ENCODE peak calls at places on chromosomes 12 and 14, in five cellular contexts. One of them, this sample, is unnamed.

GRCh38 chr12:108881953-108882352 is 2.1 kb downstream of the DAO start:
- DNase-seq in endothelial cell of umbilical vein: no peak
- DNase-seq in small intestine: no peak
- DNase-seq in SJCRH30: no peak
- DNase-seq in CD4-positive, CD25-positive, alpha-beta regulatory T cell: no peak
- DNase-seq in this sample: peak; percentile 57

GRCh38 chr14:20508367-20508766 is 3.0 kb downstream of the RNASE10 start:
- DNase-seq in endothelial cell of umbilical vein: no peak
- DNase-seq in small intestine: no peak
- DNase-seq in SJCRH30: no peak
- DNase-seq in CD4-positive, CD25-positive, alpha-beta regulatory T cell: no peak
- DNase-seq in this sample: no peak

GRCh38 chr12:124757329-124757728 is 106.3 kb downstream of the SCARB1 start:
- DNase-seq in endothelial cell of umbilical vein: no peak
- DNase-seq in small intestine: no peak
- DNase-seq in SJCRH30: no peak
- DNase-seq in CD4-positive, CD25-positive, alpha-beta regulatory T cell: no peak
- DNase-seq in this sample: no peak

GRCh38 chr12:75334384-75335030 is at the start of gene GLIPR1L1:
- DNase-seq in endothelial cell of umbilical vein: peak; percentile 88
- DNase-seq in small intestine: peak; percentile 80
- DNase-seq in SJCRH30: peak; percentile 36
- DNase-seq in CD4-positive, CD25-positive, alpha-beta regulatory T cell: peak; percentile 84
- DNase-seq in this sample: peak; percentile 6

GRCh38 chr14:31508140-31508539 is 20.3 kb upstream of the GPR33 start:
- DNase-seq in endothelial cell of umbilical vein: no peak
- DNase-seq in small intestine: no peak
- DNase-seq in SJCRH30: no peak
- DNase-seq in CD4-positive, CD25-positive, alpha-beta regulatory T cell: no peak
- DNase-seq in this sample: no peak

GRCh38 chr12:52925717-52926595 is 21.1 kb upstream of the KRT8 start:
- DNase-seq in endothelial cell of umbilical vein: no peak
- DNase-seq in small intestine: peak; percentile 98
- DNase-seq in SJCRH30: no peak
- DNase-seq in CD4-positive, CD25-positive, alpha-beta regulatory T cell: no peak
- DNase-seq in this sample: no peak

GRCh38 chr12:99911967-99912366 is 72.8 kb downstream of the ANKS1B start:
- DNase-seq in endothelial cell of umbilical vein: no peak
- DNase-seq in small intestine: no peak
- DNase-seq in SJCRH30: no peak
- DNase-seq in CD4-positive, CD25-positive, alpha-beta regulatory T cell: no peak
- DNase-seq in this sample: no peak

GRCh38 chr12:57896437-57897201 is 44.7 kb upstream of the ATP23 start:
- DNase-seq in endothelial cell of umbilical vein: peak; percentile 75
- DNase-seq in small intestine: peak; percentile 47
- DNase-seq in SJCRH30: peak; percentile 58
- DNase-seq in CD4-positive, CD25-positive, alpha-beta regulatory T cell: peak; percentile 15
- DNase-seq in this sample: no peak

GRCh38 chr14:56996721-56997399 is 186.6 kb upstream of the OTX2 start:
- DNase-seq in endothelial cell of umbilical vein: no peak
- DNase-seq in small intestine: no peak
- DNase-seq in SJCRH30: no peak
- DNase-seq in CD4-positive, CD25-positive, alpha-beta regulatory T cell: no peak
- DNase-seq in this sample: no peak

GRCh38 chr12:92690601-92691000 is 12.2 kb upstream of the PLEKHG7 start:
- DNase-seq in endothelial cell of umbilical vein: peak; percentile 56
- DNase-seq in small intestine: no peak
- DNase-seq in SJCRH30: no peak
- DNase-seq in CD4-positive, CD25-positive, alpha-beta regulatory T cell: no peak
- DNase-seq in this sample: no peak

GRCh38 chr12:96352161-96352835 is 47.9 kb downstream of the CDK17 start:
- DNase-seq in endothelial cell of umbilical vein: no peak
- DNase-seq in small intestine: no peak
- DNase-seq in SJCRH30: peak; percentile 50
- DNase-seq in CD4-positive, CD25-positive, alpha-beta regulatory T cell: no peak
- DNase-seq in this sample: no peak

GRCh38 chr12:105192624-105193225 is 43.2 kb downstream of the APPL2 start:
- DNase-seq in endothelial cell of umbilical vein: no peak
- DNase-seq in small intestine: no peak
- DNase-seq in SJCRH30: no peak
- DNase-seq in CD4-positive, CD25-positive, alpha-beta regulatory T cell: no peak
- DNase-seq in this sample: no peak

GRCh38 chr12:105190530-105190929 is 45.4 kb downstream of the APPL2 start:
- DNase-seq in endothelial cell of umbilical vein: no peak
- DNase-seq in small intestine: no peak
- DNase-seq in SJCRH30: no peak
- DNase-seq in CD4-positive, CD25-positive, alpha-beta regulatory T cell: no peak
- DNase-seq in this sample: no peak

GRCh38 chr12:105194947-105195346 is 41.0 kb downstream of the APPL2 start:
- DNase-seq in endothelial cell of umbilical vein: no peak
- DNase-seq in small intestine: no peak
- DNase-seq in SJCRH30: no peak
- DNase-seq in CD4-positive, CD25-positive, alpha-beta regulatory T cell: no peak
- DNase-seq in this sample: no peak

GRCh38 chr12:105189293-105189692 is 46.7 kb downstream of the APPL2 start:
- DNase-seq in endothelial cell of umbilical vein: no peak
- DNase-seq in small intestine: no peak
- DNase-seq in SJCRH30: no peak
- DNase-seq in CD4-positive, CD25-positive, alpha-beta regulatory T cell: no peak
- DNase-seq in this sample: no peak
- H3K27ac ChIP-seq in endothelial cell of umbilical vein: no peak overlapping the region
- H3K27ac ChIP-seq in small intestine: no peak overlapping the region
- H3K27ac ChIP-seq in SJCRH30: no peak overlapping the region
- H3K27ac ChIP-seq in CD4-positive, CD25-positive, alpha-beta regulatory T cell: no peak overlapping the region
- H3K27ac ChIP-seq in this sample: no peak overlapping the region

GRCh38 chr14:22976620-22977433 is 5.5 kb downstream of the AJUBA start:
- DNase-seq in endothelial cell of umbilical vein: peak; percentile 62
- DNase-seq in small intestine: peak; percentile 78
- DNase-seq in SJCRH30: no peak
- DNase-seq in CD4-positive, CD25-positive, alpha-beta regulatory T cell: no peak
- DNase-seq in this sample: no peak
- H3K27ac ChIP-seq in endothelial cell of umbilical vein: peak overlapping the region; percentile 80
- H3K27ac ChIP-seq in small intestine: peak overlapping the region; percentile 46
- H3K27ac ChIP-seq in SJCRH30: peak overlapping the region; percentile 88
- H3K27ac ChIP-seq in CD4-positive, CD25-positive, alpha-beta regulatory T cell: no peak overlapping the region
- H3K27ac ChIP-seq in this sample: peak overlapping the region; percentile 100

GRCh38 chr14:88009486-88009885 is 4.6 kb downstream of the GPR65 start:
- DNase-seq in endothelial cell of umbilical vein: no peak
- DNase-seq in small intestine: no peak
- DNase-seq in SJCRH30: no peak
- DNase-seq in CD4-positive, CD25-positive, alpha-beta regulatory T cell: no peak
- DNase-seq in this sample: no peak
- H3K27ac ChIP-seq in endothelial cell of umbilical vein: no peak overlapping the region
- H3K27ac ChIP-seq in small intestine: no peak overlapping the region
- H3K27ac ChIP-seq in SJCRH30: no peak overlapping the region
- H3K27ac ChIP-seq in CD4-positive, CD25-positive, alpha-beta regulatory T cell: peak overlapping the region; percentile 35
- H3K27ac ChIP-seq in this sample: no peak overlapping the region

GRCh38 chr12:110373025-110373876 is 30.3 kb downstream of the ANAPC7 start:
- DNase-seq in endothelial cell of umbilical vein: no peak
- DNase-seq in small intestine: no peak
- DNase-seq in SJCRH30: no peak
- DNase-seq in CD4-positive, CD25-positive, alpha-beta regulatory T cell: no peak
- DNase-seq in this sample: no peak
- H3K27ac ChIP-seq in endothelial cell of umbilical vein: no peak overlapping the region
- H3K27ac ChIP-seq in small intestine: peak overlapping the region; percentile 23
- H3K27ac ChIP-seq in SJCRH30: no peak overlapping the region
- H3K27ac ChIP-seq in CD4-positive, CD25-positive, alpha-beta regulatory T cell: no peak overlapping the region
- H3K27ac ChIP-seq in this sample: peak overlapping the region; percentile 56

GRCh38 chr14:21526672-21527319 is 650 bp upstream of the SALL2 start:
- DNase-seq in endothelial cell of umbilical vein: no peak
- DNase-seq in small intestine: no peak
- DNase-seq in SJCRH30: peak; percentile 15
- DNase-seq in CD4-positive, CD25-positive, alpha-beta regulatory T cell: no peak
- DNase-seq in this sample: no peak

GRCh38 chr14:21527320-21527679 is 1.2 kb upstream of the SALL2 start:
- DNase-seq in endothelial cell of umbilical vein: no peak
- DNase-seq in small intestine: no peak
- DNase-seq in SJCRH30: no peak
- DNase-seq in CD4-positive, CD25-positive, alpha-beta regulatory T cell: no peak
- DNase-seq in this sample: no peak

GRCh38 chr14:21524575-21525518 is 1.3 kb downstream of the SALL2 start:
- DNase-seq in endothelial cell of umbilical vein: no peak
- DNase-seq in small intestine: no peak
- DNase-seq in SJCRH30: no peak
- DNase-seq in CD4-positive, CD25-positive, alpha-beta regulatory T cell: no peak
- DNase-seq in this sample: no peak

GRCh38 chr14:21525571-21525970 is 575 bp downstream of the SALL2 start:
- DNase-seq in endothelial cell of umbilical vein: no peak
- DNase-seq in small intestine: no peak
- DNase-seq in SJCRH30: peak; percentile 27
- DNase-seq in CD4-positive, CD25-positive, alpha-beta regulatory T cell: no peak
- DNase-seq in this sample: no peak

GRCh38 chr14:21525995-21526671 is at the start of gene SALL2:
- DNase-seq in endothelial cell of umbilical vein: peak; percentile 63
- DNase-seq in small intestine: peak; percentile 27
- DNase-seq in SJCRH30: peak; percentile 91
- DNase-seq in CD4-positive, CD25-positive, alpha-beta regulatory T cell: peak; percentile 58
- DNase-seq in this sample: no peak
- H3K27ac ChIP-seq in endothelial cell of umbilical vein: no peak within 1 kb of the TSS
- H3K27ac ChIP-seq in small intestine: peak within 1 kb of the TSS; percentile 61
- H3K27ac ChIP-seq in SJCRH30: peak within 1 kb of the TSS; percentile 59
- H3K27ac ChIP-seq in CD4-positive, CD25-positive, alpha-beta regulatory T cell: no peak within 1 kb of the TSS
- H3K27ac ChIP-seq in this sample: no peak within 1 kb of the TSS

DNA sequence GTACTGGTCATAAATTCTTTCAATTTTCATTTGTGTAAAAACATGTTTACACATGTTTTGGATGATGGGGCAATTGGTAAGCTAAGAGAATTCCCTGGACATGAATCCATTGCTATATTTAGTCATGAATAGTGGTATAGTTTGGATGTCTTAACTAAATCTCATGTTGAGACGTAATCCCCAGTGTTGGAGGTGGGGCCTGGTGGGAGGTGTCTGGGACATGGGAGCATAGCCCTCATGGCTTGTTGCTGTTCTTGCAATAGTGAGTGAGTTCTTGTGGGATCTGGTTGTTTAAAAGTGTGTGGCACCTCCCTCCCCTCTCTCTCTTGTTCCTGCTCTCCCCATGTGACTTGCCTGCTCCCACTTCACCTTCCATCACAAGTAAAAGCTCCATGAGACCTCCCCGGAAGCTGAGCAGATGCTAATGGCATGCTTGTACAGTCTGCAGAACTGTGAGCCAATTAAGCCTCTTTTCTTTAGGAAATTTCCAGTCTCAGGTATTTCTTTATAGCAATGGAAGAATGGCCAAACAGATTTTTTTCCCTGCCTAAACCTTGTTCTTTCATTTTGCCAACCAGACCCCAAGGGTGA is 33.6 kb downstream of the CTSG start:
- DNase-seq in endothelial cell of umbilical vein: no peak
- DNase-seq in small intestine: no peak
- DNase-seq in SJCRH30: no peak
- DNase-seq in CD4-positive, CD25-positive, alpha-beta regulatory T cell: no peak
- DNase-seq in this sample: peak; percentile 74
- H3K27ac ChIP-seq in endothelial cell of umbilical vein: no peak overlapping the region
- H3K27ac ChIP-seq in small intestine: no peak overlapping the region
- H3K27ac ChIP-seq in SJCRH30: no peak overlapping the region
- H3K27ac ChIP-seq in CD4-positive, CD25-positive, alpha-beta regulatory T cell: no peak overlapping the region
- H3K27ac ChIP-seq in this sample: peak overlapping the region; percentile 84

This sample was measured in epithelial cell of prostate.